ENCODE peak calls at places on chromosomes 11 and 22, in five cellular contexts. C is Panc1; R is CD8-positive, alpha-beta T cell; U is pancreas; M is effector memory CD4-positive, alpha-beta T cell. T is an unnamed sample. For H3K27me3, the result is how much of the 10 kb centered on the place peaks cover.

GRCh38 chr11:83918471-83918870 is 632.3 kb upstream of the CCDC90B start:
- DNase-seq in C (no peak), R (no peak), U (no peak), M (no peak), T (no peak)

GRCh38 chr22:41848468-41848867 is 15.6 kb downstream of the SREBF2 start:
- DNase-seq in C (no peak), R (no peak), U (no peak), M (no peak), T (no peak)

GRCh38 chr11:103959279-103959930 is 77.0 kb upstream of the DDI1 start:
- DNase-seq in C (no peak), R (no peak), U (no peak), M (no peak), T (no peak)

GRCh38 chr11:77244277-77245014 is 57.0 kb downstream of the GDPD4 start:
- DNase-seq in C (peak), R (no peak), U (no peak), M (no peak), T (no peak)

GRCh38 chr11:20161923-20162322 is 1.6 kb upstream of the DBX1 start:
- DNase-seq in C (no peak), R (no peak), U (no peak), M (no peak), T (no peak)

GRCh38 chr11:299951-300735 is 817 bp upstream of the IFITM5 start:
- DNase-seq in C (no peak), R (no peak), U (peak), M (no peak), T (no peak)

GRCh38 chr11:43573233-43573632 is 107.3 kb upstream of the HSD17B12 start:
- DNase-seq in C (no peak), R (no peak), U (no peak), M (no peak), T (no peak)

GRCh38 chr11:111913031-111913861 is 712 bp downstream of the HSPB2 start:
- DNase-seq in C (no peak), R (no peak), U (no peak), M (no peak), T (no peak)

DNA sequence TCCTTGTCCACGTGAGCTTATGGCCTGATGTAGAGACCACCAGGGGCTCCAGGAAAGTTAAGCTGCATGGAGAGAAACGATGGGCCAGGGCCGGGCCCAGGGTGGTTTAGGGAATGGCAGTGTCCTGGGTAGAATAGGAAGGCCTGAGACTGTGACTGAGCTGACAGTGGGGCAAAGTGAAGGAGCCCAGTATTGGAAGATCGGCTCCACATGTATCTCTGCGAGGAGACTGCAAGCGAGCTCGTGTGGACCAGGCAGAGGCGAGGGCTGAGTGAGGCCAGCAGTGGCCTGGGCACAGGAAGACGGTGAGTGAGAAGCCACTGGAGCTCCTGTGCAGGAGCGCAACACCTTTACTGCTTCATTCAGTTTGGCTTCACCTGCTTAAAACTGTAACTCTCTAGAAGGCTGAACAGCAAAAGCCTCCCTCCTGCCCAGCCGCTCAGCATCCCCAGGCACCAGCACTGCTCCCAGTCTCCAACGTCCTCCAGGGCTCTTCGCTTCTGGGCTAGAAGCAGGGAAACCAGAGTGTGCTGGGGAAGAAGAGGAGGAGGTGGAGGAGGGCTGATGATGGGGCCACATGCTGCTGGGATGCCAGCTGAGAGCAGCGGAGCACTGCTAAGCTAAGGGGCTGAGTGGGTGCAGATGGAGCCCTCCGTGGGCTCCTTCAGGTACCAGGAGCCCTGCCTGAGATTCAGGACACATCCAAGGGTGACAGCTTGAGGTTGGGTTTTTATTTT is 13.5 kb downstream of the TCIRG1 start:
- DNase-seq in C (no peak), R (no peak), U (no peak), M (no peak), T (no peak)
- H3K4me3 ChIP-seq in C (no peak), R (no peak), U (no peak), M (no peak), T (no peak)

GRCh38 chr22:23038334-23038642 is 32.0 kb upstream of the GNAZ start:
- DNase-seq in C (no peak), R (no peak), U (no peak), M (no peak), T (no peak)

GRCh38 chr22:23035557-23036277 is 34.6 kb upstream of the GNAZ start:
- DNase-seq in C (no peak), R (no peak), U (no peak), M (no peak), T (no peak)

GRCh38 chr22:23037429-23038333 is 32.6 kb upstream of the GNAZ start:
- DNase-seq in C (no peak), R (no peak), U (no peak), M (no peak), T (no peak)

GRCh38 chr22:23034621-23035556 is 35.4 kb upstream of the GNAZ start:
- DNase-seq in C (no peak), R (no peak), U (no peak), M (no peak), T (no peak)

GRCh38 chr22:23036684-23037428 is 33.5 kb upstream of the GNAZ start:
- DNase-seq in C (no peak), R (no peak), U (no peak), M (no peak), T (no peak)
- H3K27me3 ChIP-seq in C (under half), R (under half), U (under half), M (under half), T (under half)

DNA sequence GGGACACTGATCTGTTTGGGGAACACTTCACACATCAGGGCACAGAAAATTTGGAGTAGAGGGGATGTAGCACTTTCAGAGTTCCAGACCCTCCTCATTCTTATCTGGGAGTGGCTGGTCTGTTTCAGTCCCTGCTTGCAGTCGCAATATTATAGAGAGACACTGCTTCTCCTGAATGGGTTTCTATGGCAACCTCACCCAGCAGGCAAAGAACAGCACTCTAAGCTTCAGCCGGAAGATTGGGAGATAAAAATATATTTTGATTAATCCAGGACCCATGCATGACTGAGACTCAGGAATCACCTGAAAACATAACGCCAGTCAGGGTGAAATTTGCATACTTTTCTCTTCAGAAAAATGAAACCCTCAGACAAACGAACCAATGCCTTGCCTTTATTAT is 28.6 kb upstream of the SCN3B start:
- DNase-seq in C (no peak), R (no peak), U (no peak), M (no peak), T (no peak)
- H3K27ac ChIP-seq in C (no peak), R (no peak), U (no peak), M (no peak), T (no peak)

GRCh38 chr11:95144313-95145235 is 54.9 kb downstream of the ENDOD1 start:
- DNase-seq in C (no peak), R (no peak), U (no peak), M (no peak), T (no peak)

GRCh38 chr11:95143106-95143681 is 53.5 kb downstream of the ENDOD1 start:
- DNase-seq in C (no peak), R (no peak), U (no peak), M (no peak), T (no peak)

GRCh38 chr11:95145430-95146063 is 55.9 kb downstream of the ENDOD1 start:
- DNase-seq in C (no peak), R (no peak), U (no peak), M (no peak), T (no peak)

GRCh38 chr11:95140397-95141030 is 50.9 kb downstream of the ENDOD1 start:
- DNase-seq in C (no peak), R (no peak), U (no peak), M (no peak), T (no peak)

GRCh38 chr11:95142431-95142830 is 52.8 kb downstream of the ENDOD1 start:
- DNase-seq in C (no peak), R (no peak), U (no peak), M (no peak), T (no peak)
- H3K4me3 ChIP-seq in C (no peak), R (no peak), U (no peak), M (no peak), T (no peak)

DNA sequence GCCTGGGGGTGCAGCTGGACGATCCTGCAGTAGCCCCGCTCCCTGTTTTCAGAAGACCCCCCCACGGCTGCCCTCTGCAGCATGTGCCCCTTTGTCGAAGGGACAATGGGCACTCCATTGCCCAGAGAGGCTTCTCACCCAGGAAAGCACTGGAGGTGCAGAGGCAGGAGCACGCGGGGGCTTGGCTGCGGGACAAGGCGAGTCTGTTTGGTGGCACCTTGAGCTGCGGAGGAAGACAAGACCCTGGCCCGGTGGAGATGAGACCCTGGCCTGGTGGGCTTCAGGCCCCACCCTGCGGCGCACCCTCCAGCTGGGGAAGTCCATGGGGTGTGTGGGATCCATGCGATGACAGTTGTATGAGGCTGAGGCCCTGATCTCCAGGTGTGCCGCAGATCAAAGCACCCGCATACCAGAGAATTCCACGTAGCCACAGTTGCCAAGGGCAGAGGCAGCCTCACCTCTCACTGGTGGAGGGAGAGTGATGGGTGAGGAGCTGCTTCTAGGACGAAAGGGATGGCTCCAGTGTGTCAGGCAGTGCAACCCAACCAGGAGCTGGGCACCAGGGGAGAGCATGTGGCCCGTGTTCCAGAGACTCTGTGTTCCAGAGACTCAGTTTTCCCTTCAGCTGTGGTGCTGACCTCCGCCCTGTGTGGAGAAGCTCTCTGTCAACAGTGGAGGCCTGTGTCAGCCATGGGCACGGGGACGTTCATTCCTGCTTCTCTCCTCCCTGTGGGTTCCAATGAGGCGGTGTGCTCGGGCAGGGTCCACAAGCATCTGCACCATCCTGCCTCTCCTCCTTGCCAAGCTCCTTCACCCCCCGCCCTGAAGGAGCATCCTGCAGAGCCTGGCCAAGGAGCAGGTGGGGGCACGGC is 10.0 kb downstream of the TBX1 start:
- DNase-seq in C (no peak), R (no peak), U (peak), M (no peak), T (no peak)
- H3K27me3 ChIP-seq in C (under half), R (under half), U (under half), M (half or more), T (under half)

T was measured in CD4-positive, CD25-positive, alpha-beta regulatory T cell.